ENCODE peak calls at places on chromosome 9, in four cellular contexts. J is HepG2, N is NT2/D1, C is GM12878. L is an unnamed sample.

GRCh38 chr9:134328341-134328840 is 2.1 kb downstream of the RXRA start:
- DNase-seq in J (peak; percentile 89), N (no peak), C (no peak), L (no peak)

GRCh38 chr9:114671605-114672004 is 10.4 kb downstream of the TEX48 start:
- DNase-seq in J (no peak), N (no peak), C (no peak), L (no peak)

GRCh38 chr9:91298304-91298703 is 63.4 kb downstream of the AUH start:
- DNase-seq in J (no peak), N (no peak), C (no peak), L (no peak)

GRCh38 chr9:134069536-134070399 is 1.9 kb upstream of the BRD3 start:
- DNase-seq in J (no peak), N (no peak), C (no peak), L (no peak)

GRCh38 chr9:128006360-128007024 is 25.7 kb upstream of the EEIG1 start:
- DNase-seq in J (no peak), N (no peak), C (no peak), L (no peak)

GRCh38 chr9:134341306-134341705 is 15.1 kb downstream of the RXRA start:
- DNase-seq in J (no peak), N (no peak), C (no peak), L (no peak)

GRCh38 chr9:6413365-6414263 is 615 bp downstream of the UHRF2 start:
- DNase-seq in J (no peak), N (no peak), C (no peak), L (peak; percentile 17)

GRCh38 chr9:92612292-92612691 is 57.6 kb downstream of the IPPK start:
- DNase-seq in J (no peak), N (no peak), C (no peak), L (no peak)

GRCh38 chr9:127393680-127394079 is 3.3 kb upstream of the SLC2A8 start:
- DNase-seq in J (no peak), N (no peak), C (no peak), L (no peak)

GRCh38 chr9:119761737-119762136 is 392.5 kb upstream of the BRINP1 start:
- DNase-seq in J (no peak), N (no peak), C (no peak), L (no peak)

GRCh38 chr9:33137781-33138264 is 29.3 kb downstream of the B4GALT1 start:
- DNase-seq in J (no peak), N (no peak), C (no peak), L (no peak)

GRCh38 chr9:15416880-15417279 is 5.8 kb upstream of the SNAPC3 start:
- DNase-seq in J (peak; percentile 56), N (peak; percentile 42), C (no peak), L (no peak)

GRCh38 chr9:35962126-35962906 is 4.4 kb upstream of the OR2S2 start:
- DNase-seq in J (no peak), N (no peak), C (no peak), L (no peak)

GRCh38 chr9:108722396-108722795 is 133.4 kb downstream of the ACTL7B start:
- DNase-seq in J (no peak), N (no peak), C (no peak), L (no peak)

GRCh38 chr9:80492221-80492620 is 920.5 kb downstream of the TLE4 start:
- DNase-seq in J (no peak), N (no peak), C (no peak), L (no peak)

GRCh38 chr9:121249563-121249962 is 18.4 kb upstream of the GSN start:
- DNase-seq in J (no peak), N (no peak), C (peak; percentile 40), L (no peak)

GRCh38 chr9:69573666-69574456 is 98.3 kb downstream of the APBA1 start:
- DNase-seq in J (no peak), N (no peak), C (no peak), L (no peak)

GRCh38 chr9:21294325-21294724 is 10.8 kb downstream of the IFNA5 start:
- DNase-seq in J (peak; percentile 6), N (no peak), C (peak; percentile 15), L (peak; percentile 15)

GRCh38 chr9:4237748-4238511 is 61.9 kb downstream of the GLIS3 start:
- DNase-seq in J (no peak), N (peak; percentile 42), C (no peak), L (no peak)

GRCh38 chr9:112408819-112409218 is 28.9 kb downstream of the HSDL2 start:
- DNase-seq in J (no peak), N (no peak), C (no peak), L (no peak)

GRCh38 chr9:93666279-93666784 is 89.9 kb downstream of the PHF2 start:
- DNase-seq in J (no peak), N (no peak), C (no peak), L (no peak)

GRCh38 chr9:117546894-117547293 is 132.0 kb upstream of the ASTN2 start:
- DNase-seq in J (no peak), N (no peak), C (no peak), L (no peak)

GRCh38 chr9:114991861-114992260 is 61.5 kb upstream of the TNFSF8 start:
- DNase-seq in J (no peak), N (no peak), C (no peak), L (no peak)

GRCh38 chr9:2216591-2216990 is 201.4 kb downstream of the SMARCA2 start:
- DNase-seq in J (no peak), N (no peak), C (no peak), L (no peak)

GRCh38 chr9:211557-211956 is 3.1 kb upstream of the DOCK8 start:
- DNase-seq in J (no peak), N (no peak), C (no peak), L (no peak)

GRCh38 chr9:123034881-123035465 is 1.5 kb downstream of the GPR21 start:
- DNase-seq in J (no peak), N (no peak), C (no peak), L (no peak)

GRCh38 chr9:113687680-113688371 is 188.3 kb upstream of the ZNF618 start:
- DNase-seq in J (no peak), N (no peak), C (no peak), L (no peak)

GRCh38 chr9:19552282-19552681 is 143.5 kb downstream of the ACER2 start:
- DNase-seq in J (no peak), N (no peak), C (no peak), L (no peak)

GRCh38 chr9:15306068-15306756 is 804 bp downstream of the TTC39B start:
- DNase-seq in J (peak; percentile 59), N (no peak), C (no peak), L (peak; percentile 28)

GRCh38 chr9:19371942-19372341 is 8.1 kb downstream of the RPS6 start:
- DNase-seq in J (no peak), N (no peak), C (no peak), L (peak; percentile 35)

GRCh38 chr9:106092083-106092482 is 397.7 kb downstream of the TMEM38B start:
- DNase-seq in J (no peak), N (no peak), C (no peak), L (no peak)

GRCh38 chr9:134995792-134996120 is 78.0 kb upstream of the FCN1 start:
- DNase-seq in J (no peak), N (no peak), C (no peak), L (no peak)

GRCh38 chr9:35618325-35618727 is at the start of gene CD72:
- DNase-seq in J (no peak), N (no peak), C (no peak), L (no peak)

GRCh38 chr9:77502568-77502967 is 145.6 kb downstream of the GNA14 start:
- DNase-seq in J (no peak), N (no peak), C (no peak), L (no peak)

GRCh38 chr9:130986311-130986940 is 22.5 kb upstream of the LAMC3 start:
- DNase-seq in J (no peak), N (no peak), C (no peak), L (no peak)

GRCh38 chr9:8871396-8871795 is 1071.8 kb upstream of the DMAC1 start:
- DNase-seq in J (no peak), N (no peak), C (no peak), L (no peak)

GRCh38 chr9:8871796-8872470 is 1072.4 kb upstream of the DMAC1 start:
- DNase-seq in J (no peak), N (no peak), C (no peak), L (no peak)

GRCh38 chr9:8872802-8873201 is 1073.2 kb upstream of the DMAC1 start:
- DNase-seq in J (no peak), N (no peak), C (no peak), L (no peak)

GRCh38 chr9:8876303-8876702 is 1076.7 kb upstream of the DMAC1 start:
- DNase-seq in J (no peak), N (no peak), C (no peak), L (no peak)

DNA sequence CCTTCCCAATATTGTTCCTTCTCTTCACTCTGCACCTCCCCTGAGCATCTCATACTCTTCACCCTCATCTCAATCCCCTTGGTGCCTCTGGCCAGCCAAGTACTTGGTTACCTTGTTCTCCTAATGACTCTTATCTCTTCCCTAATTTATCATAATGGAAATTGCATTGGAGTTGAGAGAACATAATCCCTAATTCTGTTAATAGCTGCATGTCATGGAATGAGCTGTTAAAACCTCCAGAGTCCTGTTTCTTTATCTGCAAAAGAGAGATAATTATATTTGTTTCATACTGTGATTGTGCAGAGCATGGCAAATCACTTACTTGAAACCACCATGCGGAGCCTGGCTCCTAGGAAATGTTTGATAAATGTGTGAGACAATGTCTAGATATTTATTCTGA is 1074.9 kb upstream of the DMAC1 start:
- DNase-seq in J (no peak), N (no peak), C (no peak), L (no peak)
- TF ChIP-seq SUZ12 in J (no peak), N (no peak), C (no peak), L (no peak)

GRCh38 chr9:132792547-132792946 is 85.5 kb downstream of the AK8 start:
- DNase-seq in J (no peak), N (no peak), C (no peak), L (no peak)

GRCh38 chr9:132791699-132792240 is 86.3 kb downstream of the AK8 start:
- DNase-seq in J (no peak), N (no peak), C (no peak), L (no peak)

GRCh38 chr9:132793606-132794580 is 84.2 kb downstream of the AK8 start:
- DNase-seq in J (peak; percentile 6), N (no peak), C (no peak), L (no peak)

GRCh38 chr9:132795511-132796303 is 82.4 kb downstream of the AK8 start:
- DNase-seq in J (no peak), N (no peak), C (no peak), L (no peak)

DNA sequence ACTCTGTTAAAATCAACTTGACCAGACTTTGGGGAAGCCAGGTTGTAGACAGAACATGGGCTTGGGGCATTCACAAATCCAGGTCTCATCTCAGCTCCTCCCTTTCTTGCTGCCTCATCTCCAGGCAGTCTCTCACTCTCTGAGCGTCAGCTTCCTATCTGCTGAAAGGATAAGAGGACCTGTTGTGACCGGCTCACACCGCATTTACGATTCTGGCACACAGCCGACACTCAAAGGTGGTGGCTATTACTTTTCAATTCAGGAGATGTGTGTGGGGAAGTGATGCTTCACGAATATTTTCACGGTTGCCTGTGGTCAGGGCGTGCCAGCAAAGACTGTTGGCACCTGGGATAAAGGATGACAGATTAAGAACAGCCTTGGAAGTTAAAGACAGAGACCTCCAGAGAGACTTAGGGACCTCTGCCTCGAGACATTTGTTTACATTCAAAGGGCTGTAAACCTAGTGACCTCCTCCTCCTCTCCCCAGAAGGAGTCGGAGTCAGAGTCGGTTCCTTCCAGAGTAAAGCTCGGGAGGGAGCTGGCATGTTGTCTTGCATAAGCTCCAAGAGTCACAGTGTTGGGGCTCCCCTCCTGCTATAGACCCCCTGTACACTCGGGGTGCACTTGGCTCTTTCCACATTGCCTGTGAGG is 83.2 kb downstream of the AK8 start:
- DNase-seq in J (no peak), N (no peak), C (no peak), L (no peak)
- TF ChIP-seq SUZ12 in J (no peak), N (peak; percentile 45), C (no peak), L (no peak)

GRCh38 chr9:85639675-85640186 is 102.0 kb downstream of the AGTPBP1 start:
- DNase-seq in J (no peak), N (no peak), C (no peak), L (no peak)
- TF ChIP-seq SUZ12 in J (no peak), N (no peak), C (no peak), L (no peak)

GRCh38 chr9:36995927-36996471 is 38.1 kb downstream of the PAX5 start:
- DNase-seq in J (peak; percentile 45), N (peak; percentile 83), C (no peak), L (peak; percentile 79)
- TF ChIP-seq SUZ12 in J (no peak), N (no peak), C (no peak), L (no peak)